ENCODE peak calls at places on chromosomes 3 and 15, in five cellular contexts. X is thoracic aorta, J is heart right ventricle, K is IMR-90, C is astrocyte. S is an unnamed sample.

GRCh38 chr15:44811347-44811746 is 75.0 kb downstream of the TRIM69 start:
- DNase-seq in X (no peak), J (no peak), K (no peak), C (no peak), S (no peak)

GRCh38 chr3:134149286-134149685 is 101.4 kb downstream of the RYK start:
- DNase-seq in X (no peak), J (no peak), K (no peak), C (no peak), S (no peak)

GRCh38 chr15:78265752-78266224 is 1.4 kb downstream of the DNAJA4 start:
- DNase-seq in X (peak; percentile 17), J (peak; percentile 34), K (peak; percentile 76), C (peak; percentile 85), S (peak; percentile 66)

GRCh38 chr3:89250742-89251141 is 143.3 kb downstream of the EPHA3 start:
- DNase-seq in X (no peak), J (no peak), K (no peak), C (no peak), S (no peak)

GRCh38 chr3:196127308-196128040 is 45.6 kb upstream of the TFRC start:
- DNase-seq in X (no peak), J (no peak), K (no peak), C (no peak), S (no peak)

GRCh38 chr3:116001063-116001765 is 377.9 kb downstream of the GAP43 start:
- DNase-seq in X (no peak), J (no peak), K (peak; percentile 30), C (peak; percentile 54), S (peak; percentile 52)

GRCh38 chr15:80090879-80091503 is 31.5 kb downstream of the ZFAND6 start:
- DNase-seq in X (no peak), J (no peak), K (no peak), C (no peak), S (peak; percentile 25)

GRCh38 chr3:33128706-33129105 is 14.9 kb downstream of the CRTAP start:
- DNase-seq in X (no peak), J (no peak), K (peak; percentile 21), C (no peak), S (no peak)

GRCh38 chr3:69671082-69671952 is 67.9 kb upstream of the MITF start:
- DNase-seq in X (no peak), J (peak; percentile 51), K (peak; percentile 42), C (no peak), S (peak; percentile 64)

GRCh38 chr3:14282706-14283075 is 104.1 kb downstream of the LSM3 start:
- DNase-seq in X (no peak), J (no peak), K (no peak), C (no peak), S (no peak)

GRCh38 chr3:117871934-117872333 is 1162.4 kb downstream of the TUSC7 start:
- DNase-seq in X (no peak), J (no peak), K (peak; percentile 30), C (no peak), S (no peak)

GRCh38 chr3:184336484-184337230 is 743 bp upstream of the FAM131A start:
- DNase-seq in X (no peak), J (peak; percentile 57), K (peak; percentile 65), C (peak; percentile 62), S (peak; percentile 48)

GRCh38 chr3:55330355-55330754 is 156.8 kb downstream of the WNT5A start:
- DNase-seq in X (no peak), J (no peak), K (peak; percentile 99), C (peak; percentile 99), S (peak; percentile 94)

GRCh38 chr15:88300861-88301260 is 44.3 kb upstream of the NTRK3 start:
- DNase-seq in X (no peak), J (no peak), K (no peak), C (no peak), S (no peak)

GRCh38 chr15:27935328-27935727 is 163.8 kb downstream of the OCA2 start:
- DNase-seq in X (no peak), J (no peak), K (no peak), C (no peak), S (no peak)

GRCh38 chr15:88256261-88257230 is at the start of gene NTRK3:
- DNase-seq in X (no peak), J (no peak), K (no peak), C (peak; percentile 37), S (no peak)

GRCh38 chr3:53845103-53845880 is 927 bp downstream of the CHDH start:
- DNase-seq in X (no peak), J (peak; percentile 44), K (peak; percentile 13), C (peak; percentile 29), S (peak; percentile 67)

GRCh38 chr3:172125963-172126403 is 86.6 kb downstream of the FNDC3B start:
- DNase-seq in X (no peak), J (peak; percentile 74), K (peak; percentile 79), C (peak; percentile 72), S (peak; percentile 10)

GRCh38 chr15:89332446-89332845 is 2.2 kb downstream of the POLG start:
- DNase-seq in X (no peak), J (no peak), K (peak; percentile 10), C (no peak), S (peak; percentile 14)

GRCh38 chr3:71245052-71245488 is 338.5 kb downstream of the FOXP1 start:
- DNase-seq in X (no peak), J (no peak), K (peak; percentile 83), C (no peak), S (peak; percentile 13)

GRCh38 chr3:108477511-108478147 is 32.8 kb downstream of the MYH15 start:
- DNase-seq in X (no peak), J (peak; percentile 31), K (peak; percentile 72), C (peak; percentile 51), S (peak; percentile 78)

GRCh38 chr3:133531981-133532380 is 41.5 kb upstream of the CDV3 start:
- DNase-seq in X (no peak), J (no peak), K (peak; percentile 96), C (peak; percentile 93), S (no peak)

GRCh38 chr3:107241217-107241616 is 136.0 kb upstream of the CCDC54 start:
- DNase-seq in X (no peak), J (peak; percentile 47), K (no peak), C (no peak), S (peak; percentile 74)

GRCh38 chr3:123072152-123072551 is 5.3 kb downstream of the PDIA5 start:
- DNase-seq in X (no peak), J (no peak), K (no peak), C (no peak), S (no peak)

GRCh38 chr15:59885832-59886231 is 118.3 kb upstream of the FOXB1 start:
- DNase-seq in X (no peak), J (no peak), K (no peak), C (peak; percentile 36), S (no peak)

GRCh38 chr15:100123611-100124010 is 218.2 kb downstream of the ADAMTS17 start:
- DNase-seq in X (no peak), J (no peak), K (no peak), C (no peak), S (peak; percentile 84)

GRCh38 chr15:100118546-100118945 is 223.2 kb downstream of the ADAMTS17 start:
- DNase-seq in X (no peak), J (no peak), K (no peak), C (no peak), S (no peak)

GRCh38 chr15:100116416-100117190 is 225.2 kb downstream of the ADAMTS17 start:
- DNase-seq in X (no peak), J (peak; percentile 69), K (no peak), C (no peak), S (no peak)

GRCh38 chr15:100121285-100121684 is 220.5 kb downstream of the ADAMTS17 start:
- DNase-seq in X (no peak), J (no peak), K (no peak), C (no peak), S (no peak)

GRCh38 chr15:100120111-100120510 is 221.7 kb downstream of the ADAMTS17 start:
- DNase-seq in X (no peak), J (no peak), K (no peak), C (no peak), S (no peak)
- H3K4me1 ChIP-seq in X (peaks cover 18% of the 10 kb centered on the region), J (peaks cover 17% of the 10 kb centered on the region), K (peaks cover 3% of the 10 kb centered on the region), C (peaks cover 12% of the 10 kb centered on the region), S (peaks cover 28% of the 10 kb centered on the region)

DNA sequence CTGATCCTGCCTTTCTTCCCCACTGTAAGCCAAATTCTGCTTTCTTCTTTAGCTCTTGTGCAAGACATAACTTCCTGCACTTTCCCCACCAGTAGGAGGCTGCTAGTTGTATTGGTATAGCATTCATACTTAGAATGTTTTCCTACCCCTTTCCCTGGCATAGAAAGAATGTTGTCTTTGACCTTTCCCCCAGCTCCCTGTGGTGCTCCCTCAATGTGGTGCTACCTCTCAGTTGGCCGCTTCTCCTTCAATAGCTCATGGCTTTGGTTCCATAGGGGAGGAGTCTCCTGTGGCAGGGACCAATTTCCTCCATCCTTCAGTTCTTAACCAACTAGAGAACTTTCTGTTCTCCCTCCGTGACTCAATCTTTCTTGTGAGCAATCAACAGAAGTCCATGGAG is 67.5 kb upstream of the AKAP13 start:
- DNase-seq in X (no peak), J (no peak), K (peak; percentile 53), C (no peak), S (no peak)
- TF ChIP-seq CTCF in X (no peak), J (no peak), K (peak; percentile 27), C (peak; percentile 23), S (no peak)

DNA sequence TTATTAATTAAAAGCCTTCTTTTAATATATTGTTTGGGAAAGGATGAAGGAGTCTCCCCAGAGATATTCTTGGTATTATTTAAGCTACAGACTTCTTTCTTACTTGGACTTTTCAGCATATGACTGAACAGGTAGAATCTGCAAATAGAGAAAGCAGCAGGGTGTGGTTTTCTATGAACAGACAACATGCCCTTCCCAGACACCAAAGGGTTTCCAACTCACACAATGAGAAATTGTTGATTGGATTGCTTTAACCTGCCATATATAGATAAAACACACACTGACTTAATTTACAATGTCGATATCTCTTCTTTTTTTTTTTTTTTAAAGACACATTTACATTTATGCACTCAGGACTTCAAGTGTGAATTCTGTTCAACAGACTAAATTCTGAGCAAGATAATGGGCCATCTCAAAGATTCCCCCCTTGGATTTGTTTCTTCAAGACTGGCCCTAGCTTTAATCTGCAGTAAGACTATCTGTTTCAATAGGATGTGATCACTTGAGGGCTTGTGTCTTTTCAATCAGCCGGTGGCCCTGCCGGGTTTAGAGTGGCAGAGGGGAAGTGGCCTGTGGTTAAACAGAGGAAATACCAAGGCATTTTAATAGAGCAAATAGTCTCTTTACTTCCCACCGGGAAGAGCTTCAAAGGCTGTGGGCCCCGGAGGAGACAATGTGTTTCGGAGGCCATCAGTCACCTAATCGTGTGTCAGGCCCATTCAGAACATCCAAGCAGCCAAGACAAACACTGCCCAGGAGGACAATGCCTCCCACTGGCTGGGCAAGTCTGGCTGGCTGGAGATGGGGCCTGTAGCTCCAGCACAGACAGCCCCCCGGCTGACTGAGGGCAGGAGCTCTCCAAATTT is 6.1 kb downstream of the IL17RD start:
- DNase-seq in X (no peak), J (no peak), K (no peak), C (no peak), S (peak; percentile 91)
- H3K4me1 ChIP-seq in X (peaks cover 43% of the 10 kb centered on the region), J (peaks cover 16% of the 10 kb centered on the region), K (peaks cover 4% of the 10 kb centered on the region), C (peaks cover 30% of the 10 kb centered on the region), S (peaks cover 22% of the 10 kb centered on the region)

GRCh38 chr3:45826908-45827307 is 15.0 kb downstream of the LZTFL1 start:
- DNase-seq in X (no peak), J (no peak), K (no peak), C (no peak), S (no peak)

GRCh38 chr3:45830121-45830520 is 11.8 kb downstream of the LZTFL1 start:
- DNase-seq in X (no peak), J (no peak), K (no peak), C (no peak), S (no peak)

GRCh38 chr3:45838466-45838865 is 3.5 kb downstream of the LZTFL1 start:
- DNase-seq in X (no peak), J (no peak), K (no peak), C (no peak), S (no peak)

DNA sequence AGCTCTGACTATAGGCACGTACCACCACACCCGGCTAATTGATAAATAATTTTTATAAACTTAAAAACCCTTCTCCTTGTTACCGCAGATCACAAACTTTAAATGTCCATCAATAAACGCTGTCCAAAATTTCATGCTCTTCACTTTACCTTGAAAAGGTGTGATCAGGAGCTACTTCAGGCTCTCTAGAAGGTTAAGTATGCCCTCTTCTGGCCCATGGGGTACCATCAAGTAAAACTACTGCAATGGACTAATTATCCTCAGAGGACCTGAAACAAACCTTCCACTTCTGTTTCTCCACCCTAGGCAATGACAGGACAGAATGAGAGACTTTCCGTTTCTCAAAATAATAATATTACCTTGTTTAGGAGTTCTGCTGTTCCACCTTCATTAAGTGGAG is 9.2 kb downstream of the LZTFL1 start:
- DNase-seq in X (no peak), J (no peak), K (peak; percentile 16), C (no peak), S (peak; percentile 63)
- TF ChIP-seq CTCF in X (no peak), J (no peak), K (peak; percentile 40), C (no peak), S (peak; percentile 66)

S was measured in PC-3.